ENCODE peak calls at places on chromosome 19, in six cellular contexts. R is endothelial cell of umbilical vein; S is heart right ventricle; U is CD8-positive, alpha-beta T cell; Q is SK-N-SH; E is neuronal stem cell. A is an unnamed sample. For H3K4me1, the result is how much of the 10 kb centered on the place peaks cover.

GRCh38 chr19:16628984-16629691 is 1.1 kb upstream of the MED26 start:
- DNase-seq in R (peak), E (no peak), S (peak), Q (peak), U (no peak), A (peak)

GRCh38 chr19:8585894-8586750 is 8.9 kb upstream of the MYO1F start:
- DNase-seq in S (no peak), Q (peak), R (no peak), U (peak), E (peak), A (peak)

GRCh38 chr19:46381746-46382345 is 31.5 kb downstream of the CCDC8 start:
- DNase-seq in U (no peak), S (no peak), E (no peak), R (no peak), Q (no peak), A (no peak)

GRCh38 chr19:32317045-32317444 is 28.4 kb upstream of the ZNF507 start:
- DNase-seq in Q (no peak), S (no peak), R (no peak), E (no peak), U (no peak), A (no peak)

GRCh38 chr19:54136864-54137113 is 773 bp upstream of the CNOT3 start:
- DNase-seq in U (no peak), S (no peak), E (no peak), R (no peak), Q (no peak), A (no peak)

GRCh38 chr19:57803594-57804325 is 11.0 kb downstream of the ZNF552 start:
- DNase-seq in S (no peak), U (no peak), R (peak), E (peak), Q (peak), A (peak)

GRCh38 chr19:1312732-1313694 is 27.3 kb downstream of the EFNA2 start:
- DNase-seq in R (peak), Q (no peak), E (no peak), S (no peak), U (no peak), A (peak)

GRCh38 chr19:45767410-45767880 is 1.6 kb downstream of the SIX5 start:
- DNase-seq in S (peak), Q (no peak), U (no peak), E (peak), R (peak), A (peak)

GRCh38 chr19:22623841-22624221 is 10.3 kb upstream of the ZNF492 start:
- DNase-seq in U (no peak), Q (no peak), S (no peak), R (no peak), E (no peak), A (no peak)

GRCh38 chr19:941292-942132 is 15.7 kb downstream of the ARID3A start:
- DNase-seq in Q (no peak), S (no peak), E (no peak), U (no peak), R (no peak), A (no peak)

GRCh38 chr19:57406516-57407123 is 4.3 kb upstream of the ZNF17 start:
- DNase-seq in S (peak), Q (peak), R (peak), U (peak), E (peak), A (peak)

GRCh38 chr19:30059741-30060140 is 117.7 kb downstream of the URI1 start:
- DNase-seq in Q (peak), S (no peak), U (no peak), R (no peak), E (no peak), A (no peak)

GRCh38 chr19:30063184-30064020 is 121.4 kb downstream of the URI1 start:
- DNase-seq in Q (no peak), R (no peak), U (no peak), E (no peak), S (no peak), A (no peak)

GRCh38 chr19:30061557-30062330 is 119.7 kb downstream of the URI1 start:
- DNase-seq in U (no peak), Q (peak), S (no peak), E (no peak), R (no peak), A (no peak)

GRCh38 chr19:30062331-30063183 is 120.5 kb downstream of the URI1 start:
- DNase-seq in S (no peak), E (no peak), Q (peak), U (no peak), R (no peak), A (no peak)

DNA sequence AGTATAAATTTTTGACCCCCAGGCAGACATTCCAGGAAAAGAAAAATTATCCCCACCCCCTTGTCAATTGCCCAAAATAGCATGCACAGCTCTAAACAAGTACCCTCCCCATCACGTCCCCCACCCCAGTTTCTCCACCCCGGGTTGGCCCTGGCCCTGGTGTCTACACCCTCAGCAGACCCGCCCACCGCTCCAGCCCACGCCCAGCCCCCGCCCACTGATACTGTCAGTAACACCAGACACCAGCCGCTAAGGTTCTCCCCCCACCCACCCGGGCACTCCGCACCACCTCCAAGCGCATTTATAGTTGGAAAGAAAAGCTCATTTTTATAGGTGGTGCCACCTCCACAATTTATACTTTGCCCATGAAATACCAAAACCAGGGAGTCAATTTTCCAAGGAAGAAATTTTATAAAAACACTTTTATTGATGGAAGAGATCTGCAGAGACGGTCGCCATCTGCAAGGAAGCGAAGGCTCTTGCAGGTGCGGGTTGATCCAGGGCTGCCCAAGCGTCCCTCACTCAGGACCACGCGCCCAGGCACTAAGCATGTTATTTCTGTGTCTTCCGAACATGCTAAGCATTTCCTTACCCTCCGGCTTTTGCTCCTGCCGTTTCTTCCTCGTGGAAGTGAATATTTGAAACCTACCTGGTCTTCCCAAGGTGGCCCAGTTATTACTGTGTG is 119.0 kb downstream of the URI1 start:
- DNase-seq in Q (peak), R (no peak), S (no peak), E (no peak), U (no peak), A (no peak)
- H3K4me1 ChIP-seq in Q (under half), R (under half), S (under half), E (under half), U (under half), A (under half)

DNA sequence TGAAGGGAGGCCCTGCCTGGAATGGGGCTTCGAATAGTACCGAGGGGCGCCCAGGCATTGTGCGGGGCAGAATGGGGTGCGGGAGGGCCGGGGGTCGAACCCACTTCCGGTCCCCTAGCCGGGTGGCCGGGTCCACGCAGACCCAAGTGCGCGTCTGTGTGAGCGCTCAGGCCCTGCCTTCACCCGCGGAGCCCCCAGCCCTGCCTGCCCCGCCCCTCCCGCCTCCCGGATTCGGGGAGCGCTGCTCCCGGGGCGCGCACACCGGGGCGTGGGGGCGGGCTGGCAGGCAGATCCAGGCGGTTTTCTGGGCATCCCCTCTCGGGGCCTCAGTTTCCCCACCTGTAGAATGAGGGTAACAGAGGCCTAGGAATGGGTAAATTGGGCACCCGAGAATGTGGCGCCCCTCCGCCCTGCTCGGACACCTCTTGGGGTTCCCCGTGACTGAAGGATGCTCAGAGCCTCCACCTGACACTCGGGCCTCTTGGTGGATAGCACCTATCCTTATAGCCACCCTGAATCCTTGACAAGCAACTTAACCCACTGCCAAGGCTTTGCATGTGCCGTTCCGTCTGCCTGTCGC is 682 bp downstream of the PIK3R2 start:
- DNase-seq in Q (peak), S (no peak), E (no peak), U (peak), R (no peak), A (no peak)
- H3K4me1 ChIP-seq in Q (under half), S (under half), E (under half), U (under half), R (under half), A (under half)

GRCh38 chr19:38712161-38712748 is 32.0 kb downstream of the CAPN12 start:
- DNase-seq in S (no peak), R (no peak), Q (no peak), U (no peak), E (no peak), A (no peak)

GRCh38 chr19:38714354-38714778 is 29.9 kb downstream of the CAPN12 start:
- DNase-seq in R (no peak), E (no peak), S (peak), U (no peak), Q (no peak), A (no peak)

GRCh38 chr19:38711726-38712153 is 32.5 kb downstream of the CAPN12 start:
- DNase-seq in Q (no peak), U (no peak), E (no peak), S (no peak), R (no peak), A (no peak)

GRCh38 chr19:38713865-38714264 is 30.4 kb downstream of the CAPN12 start:
- DNase-seq in U (no peak), Q (no peak), R (no peak), S (no peak), E (no peak), A (no peak)

GRCh38 chr19:38713227-38713649 is 31.0 kb downstream of the CAPN12 start:
- DNase-seq in S (peak), Q (no peak), E (no peak), U (no peak), R (no peak), A (peak)
- H3K4me1 ChIP-seq in S (half or more), Q (under half), E (under half), U (under half), R (under half), A (under half)

GRCh38 chr19:3207466-3208242 is 16.8 kb upstream of the CELF5 start:
- DNase-seq in Q (peak), E (no peak), U (no peak), R (no peak), S (no peak), A (no peak)
- H3K4me1 ChIP-seq in Q (under half), E (under half), U (under half), R (under half), S (under half), A (under half)

GRCh38 chr19:12866416-12867119 is 14.7 kb downstream of the DNASE2 start:
- DNase-seq in E (no peak), U (no peak), S (no peak), R (no peak), Q (no peak), A (no peak)

GRCh38 chr19:12868540-12869112 is 12.6 kb downstream of the DNASE2 start:
- DNase-seq in S (no peak), U (no peak), Q (peak), R (no peak), E (no peak), A (no peak)

GRCh38 chr19:12865746-12866415 is 15.4 kb downstream of the DNASE2 start:
- DNase-seq in U (no peak), E (no peak), R (no peak), S (no peak), Q (no peak), A (no peak)

GRCh38 chr19:12864721-12865715 is 16.2 kb downstream of the DNASE2 start:
- DNase-seq in Q (no peak), E (no peak), R (no peak), U (no peak), S (no peak), A (no peak)

GRCh38 chr19:12867120-12868099 is 13.8 kb downstream of the DNASE2 start:
- DNase-seq in U (peak), Q (peak), S (no peak), R (peak), E (peak), A (peak)
- H3K4me1 ChIP-seq in U (under half), Q (under half), S (under half), R (under half), E (under half), A (under half)

DNA sequence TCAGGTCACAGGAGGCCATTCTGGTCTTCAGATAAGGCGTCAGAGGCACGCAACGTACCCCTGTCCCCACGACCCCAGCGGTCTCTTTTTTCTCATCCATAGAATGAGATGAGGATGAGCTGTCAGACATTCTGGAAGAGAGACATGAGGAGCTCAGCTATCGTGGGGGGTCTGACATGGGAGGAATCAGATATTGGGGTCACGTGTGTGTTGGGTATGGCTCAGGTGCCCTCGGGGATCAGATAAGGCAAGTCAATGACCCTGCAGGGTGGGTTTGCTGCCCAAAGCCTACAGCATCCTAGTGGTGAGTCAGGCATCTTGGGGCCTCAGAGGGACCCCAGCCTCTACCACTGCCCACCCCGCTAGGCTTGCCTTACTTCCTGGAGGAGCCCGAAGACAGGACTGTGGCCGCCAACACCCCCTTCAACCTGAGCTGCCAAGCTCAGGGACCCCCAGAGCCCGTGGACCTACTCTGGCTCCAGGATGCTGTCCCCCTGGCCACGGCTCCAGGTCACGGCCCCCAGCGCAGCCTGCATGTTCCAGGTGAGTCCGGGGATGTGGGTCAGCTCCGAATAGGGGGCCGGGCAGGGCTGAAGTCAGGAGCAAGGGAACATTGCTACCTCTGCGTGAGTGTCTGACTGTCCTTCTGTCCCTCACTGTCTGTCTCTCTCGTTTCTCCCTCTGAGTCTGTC is 2.6 kb downstream of the AXL start:
- DNase-seq in U (no peak), R (no peak), S (no peak), E (no peak), Q (no peak), A (no peak)
- H3K4me1 ChIP-seq in U (under half), R (half or more), S (under half), E (under half), Q (under half), A (under half)

GRCh38 chr19:17817668-17818363 is 3.5 kb downstream of the INSL3 start:
- DNase-seq in Q (no peak), R (no peak), E (no peak), S (no peak), U (no peak), A (no peak)
- H3K4me1 ChIP-seq in Q (under half), R (under half), E (under half), S (under half), U (under half), A (under half)

DNA sequence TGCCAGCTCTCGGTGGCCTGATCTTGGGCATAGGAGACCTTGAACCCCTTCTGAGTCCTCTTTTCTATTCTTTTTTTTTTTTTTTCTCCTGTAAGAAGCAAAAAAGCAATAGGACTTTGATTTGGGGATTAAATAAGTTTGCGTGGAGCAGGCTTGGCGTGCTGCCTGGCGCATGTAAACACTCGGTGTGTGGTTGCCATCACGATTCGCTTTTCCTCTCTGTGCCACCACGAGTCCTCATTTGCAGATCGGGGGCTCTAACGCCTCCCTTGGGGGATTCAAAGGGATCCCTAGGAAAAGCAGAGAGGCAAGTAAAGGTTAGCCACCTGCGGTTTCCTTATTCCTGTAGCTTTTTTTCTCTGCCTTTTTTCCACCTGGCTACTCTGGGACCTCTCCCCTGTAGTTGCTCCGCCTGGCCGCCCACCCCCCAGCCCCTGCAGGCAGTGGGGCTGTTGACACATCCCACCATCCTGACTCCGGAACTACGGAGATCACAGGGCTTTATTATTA is 1.3 kb downstream of the SAFB start:
- DNase-seq in E (no peak), U (peak), R (peak), Q (peak), S (peak), A (peak)
- H3K4me1 ChIP-seq in E (under half), U (half or more), R (under half), Q (under half), S (half or more), A (under half)

GRCh38 chr19:30649934-30650614 is 277.9 kb downstream of the ZNF536 start:
- DNase-seq in S (peak), U (no peak), Q (peak), R (peak), E (peak), A (peak)
- H3K4me1 ChIP-seq in S (under half), U (under half), Q (under half), R (under half), E (under half), A (under half)

GRCh38 chr19:44539991-44540390 is 10.5 kb upstream of the CEACAM20 start:
- DNase-seq in S (no peak), E (no peak), R (no peak), Q (no peak), U (no peak), A (no peak)
- H3K4me1 ChIP-seq in S (under half), E (under half), R (under half), Q (under half), U (under half), A (under half)